ENCODE peak calls at places on chromosomes 12 and 14, in seven cellular contexts. One of them, this sample, is unnamed.

GRCh38 chr14:57732886-57733285 is 133.0 kb downstream of the SLC35F4 start:
- DNase-seq in RPMI7951: no peak
- DNase-seq in naive thymus-derived CD8-positive, alpha-beta T cell: no peak
- DNase-seq in A549: no peak
- DNase-seq in NCI-H510A: no peak
- DNase-seq in stimulated activated CD8-positive, alpha-beta memory T cell treated with anti-CD3 and anti-CD28 coated beads, Interleukin-7, amount 100 ng/mL, for 4 hours: no peak
- DNase-seq in NCI-H1436: no peak
- DNase-seq in this sample: peak

GRCh38 chr14:54881235-54881760 is 21.3 kb downstream of the GCH1 start:
- DNase-seq in NCI-H1436: no peak
- DNase-seq in RPMI7951: peak
- DNase-seq in A549: no peak
- DNase-seq in naive thymus-derived CD8-positive, alpha-beta T cell: no peak
- DNase-seq in stimulated activated CD8-positive, alpha-beta memory T cell treated with anti-CD3 and anti-CD28 coated beads, Interleukin-7, amount 100 ng/mL, for 4 hours: no peak
- DNase-seq in NCI-H510A: no peak
- DNase-seq in this sample: peak

GRCh38 chr14:63840981-63841380 is 11.8 kb upstream of the SYNE2 start:
- DNase-seq in RPMI7951: peak
- DNase-seq in stimulated activated CD8-positive, alpha-beta memory T cell treated with anti-CD3 and anti-CD28 coated beads, Interleukin-7, amount 100 ng/mL, for 4 hours: peak
- DNase-seq in naive thymus-derived CD8-positive, alpha-beta T cell: peak
- DNase-seq in A549: no peak
- DNase-seq in NCI-H510A: no peak
- DNase-seq in NCI-H1436: no peak
- DNase-seq in this sample: peak

GRCh38 chr12:101424620-101425019 is 17.0 kb upstream of the ARL1 start:
- DNase-seq in NCI-H510A: no peak
- DNase-seq in stimulated activated CD8-positive, alpha-beta memory T cell treated with anti-CD3 and anti-CD28 coated beads, Interleukin-7, amount 100 ng/mL, for 4 hours: no peak
- DNase-seq in NCI-H1436: no peak
- DNase-seq in RPMI7951: no peak
- DNase-seq in naive thymus-derived CD8-positive, alpha-beta T cell: no peak
- DNase-seq in A549: no peak
- DNase-seq in this sample: no peak

GRCh38 chr12:27179399-27180214 is 64.5 kb upstream of the STK38L start:
- DNase-seq in stimulated activated CD8-positive, alpha-beta memory T cell treated with anti-CD3 and anti-CD28 coated beads, Interleukin-7, amount 100 ng/mL, for 4 hours: no peak
- DNase-seq in NCI-H510A: no peak
- DNase-seq in naive thymus-derived CD8-positive, alpha-beta T cell: no peak
- DNase-seq in RPMI7951: peak
- DNase-seq in A549: peak
- DNase-seq in NCI-H1436: no peak
- DNase-seq in this sample: no peak

GRCh38 chr14:61478971-61479473 is 157.6 kb downstream of the PRKCH start:
- DNase-seq in naive thymus-derived CD8-positive, alpha-beta T cell: peak
- DNase-seq in NCI-H510A: no peak
- DNase-seq in RPMI7951: no peak
- DNase-seq in NCI-H1436: no peak
- DNase-seq in stimulated activated CD8-positive, alpha-beta memory T cell treated with anti-CD3 and anti-CD28 coated beads, Interleukin-7, amount 100 ng/mL, for 4 hours: no peak
- DNase-seq in A549: no peak
- DNase-seq in this sample: no peak

GRCh38 chr14:58805057-58805456 is 167.3 kb downstream of the DACT1 start:
- DNase-seq in NCI-H510A: peak
- DNase-seq in naive thymus-derived CD8-positive, alpha-beta T cell: no peak
- DNase-seq in A549: no peak
- DNase-seq in RPMI7951: no peak
- DNase-seq in NCI-H1436: no peak
- DNase-seq in stimulated activated CD8-positive, alpha-beta memory T cell treated with anti-CD3 and anti-CD28 coated beads, Interleukin-7, amount 100 ng/mL, for 4 hours: no peak
- DNase-seq in this sample: no peak

GRCh38 chr14:27995688-27996087 is 770.9 kb upstream of the FOXG1 start:
- DNase-seq in RPMI7951: no peak
- DNase-seq in stimulated activated CD8-positive, alpha-beta memory T cell treated with anti-CD3 and anti-CD28 coated beads, Interleukin-7, amount 100 ng/mL, for 4 hours: no peak
- DNase-seq in A549: no peak
- DNase-seq in naive thymus-derived CD8-positive, alpha-beta T cell: no peak
- DNase-seq in NCI-H1436: peak
- DNase-seq in NCI-H510A: peak
- DNase-seq in this sample: no peak

GRCh38 chr12:47868041-47868440 is 36.8 kb downstream of the VDR start:
- DNase-seq in naive thymus-derived CD8-positive, alpha-beta T cell: no peak
- DNase-seq in stimulated activated CD8-positive, alpha-beta memory T cell treated with anti-CD3 and anti-CD28 coated beads, Interleukin-7, amount 100 ng/mL, for 4 hours: no peak
- DNase-seq in A549: no peak
- DNase-seq in NCI-H1436: no peak
- DNase-seq in RPMI7951: peak
- DNase-seq in NCI-H510A: no peak
- DNase-seq in this sample: no peak

GRCh38 chr14:77867476-77867875 is 67.6 kb downstream of the ADCK1 start:
- DNase-seq in NCI-H1436: no peak
- DNase-seq in NCI-H510A: no peak
- DNase-seq in stimulated activated CD8-positive, alpha-beta memory T cell treated with anti-CD3 and anti-CD28 coated beads, Interleukin-7, amount 100 ng/mL, for 4 hours: no peak
- DNase-seq in naive thymus-derived CD8-positive, alpha-beta T cell: no peak
- DNase-seq in RPMI7951: no peak
- DNase-seq in A549: no peak
- DNase-seq in this sample: no peak